ENCODE peak calls at places on chromosomes 11 and 22, in ten cellular contexts. One of them, this sample, is unnamed.
A peak's percentile ranks its signal among the peaks of the same experiment; 100 is the strongest.

GRCh38 chr11:12160680-12161079 is 50.3 kb downstream of the MICAL2 start:
- DNase-seq in suprapubic skin: no peak
- DNase-seq in hepatocyte: peak; percentile 53
- DNase-seq in upper lobe of right lung: peak; percentile 71
- DNase-seq in GM20000: no peak
- DNase-seq in AG04449: no peak
- DNase-seq in lung: no peak
- DNase-seq in neural crest cell: no peak
- DNase-seq in AG09319: no peak
- DNase-seq in ovary: no peak
- DNase-seq in this sample: no peak

GRCh38 chr22:35314161-35314942 is 14.7 kb downstream of the TOM1 start:
- DNase-seq in lung: no peak
- DNase-seq in AG04449: no peak
- DNase-seq in upper lobe of right lung: peak; percentile 39
- DNase-seq in ovary: no peak
- DNase-seq in AG09319: no peak
- DNase-seq in GM20000: no peak
- DNase-seq in neural crest cell: no peak
- DNase-seq in hepatocyte: no peak
- DNase-seq in suprapubic skin: peak; percentile 63
- DNase-seq in this sample: no peak

GRCh38 chr11:114257621-114258558 is 38.3 kb upstream of the NNMT start:
- DNase-seq in lung: no peak
- DNase-seq in AG09319: no peak
- DNase-seq in ovary: peak; percentile 74
- DNase-seq in neural crest cell: peak; percentile 80
- DNase-seq in suprapubic skin: peak; percentile 85
- DNase-seq in hepatocyte: peak; percentile 82
- DNase-seq in AG04449: no peak
- DNase-seq in upper lobe of right lung: peak; percentile 74
- DNase-seq in GM20000: no peak
- DNase-seq in this sample: peak; percentile 80

GRCh38 chr11:71385091-71385490 is 63.1 kb downstream of the DHCR7 start:
- DNase-seq in AG04449: no peak
- DNase-seq in ovary: no peak
- DNase-seq in GM20000: no peak
- DNase-seq in upper lobe of right lung: no peak
- DNase-seq in suprapubic skin: no peak
- DNase-seq in hepatocyte: no peak
- DNase-seq in AG09319: no peak
- DNase-seq in lung: no peak
- DNase-seq in neural crest cell: no peak
- DNase-seq in this sample: no peak

GRCh38 chr11:114147389-114148382 is 88.2 kb downstream of the ZBTB16 start:
- DNase-seq in ovary: no peak
- DNase-seq in neural crest cell: no peak
- DNase-seq in lung: no peak
- DNase-seq in suprapubic skin: no peak
- DNase-seq in AG04449: no peak
- DNase-seq in upper lobe of right lung: no peak
- DNase-seq in GM20000: no peak
- DNase-seq in hepatocyte: no peak
- DNase-seq in AG09319: no peak
- DNase-seq in this sample: no peak

GRCh38 chr11:94897330-94897768 is 76.0 kb downstream of the CWC15 start:
- DNase-seq in AG09319: no peak
- DNase-seq in upper lobe of right lung: no peak
- DNase-seq in lung: peak; percentile 53
- DNase-seq in ovary: peak; percentile 46
- DNase-seq in neural crest cell: peak; percentile 39
- DNase-seq in hepatocyte: peak; percentile 66
- DNase-seq in suprapubic skin: no peak
- DNase-seq in GM20000: peak; percentile 51
- DNase-seq in AG04449: no peak
- DNase-seq in this sample: peak; percentile 61

GRCh38 chr11:45102810-45103621 is 43.4 kb upstream of the PRDM11 start:
- DNase-seq in suprapubic skin: no peak
- DNase-seq in GM20000: peak; percentile 68
- DNase-seq in AG04449: no peak
- DNase-seq in upper lobe of right lung: no peak
- DNase-seq in lung: peak; percentile 60
- DNase-seq in ovary: peak; percentile 46
- DNase-seq in neural crest cell: peak; percentile 63
- DNase-seq in AG09319: peak; percentile 70
- DNase-seq in hepatocyte: peak; percentile 77
- DNase-seq in this sample: peak; percentile 68

GRCh38 chr11:28969832-28970231 is 861.6 kb downstream of the METTL15 start:
- DNase-seq in GM20000: no peak
- DNase-seq in ovary: no peak
- DNase-seq in AG04449: no peak
- DNase-seq in neural crest cell: no peak
- DNase-seq in hepatocyte: no peak
- DNase-seq in AG09319: no peak
- DNase-seq in suprapubic skin: no peak
- DNase-seq in upper lobe of right lung: no peak
- DNase-seq in lung: no peak
- DNase-seq in this sample: no peak

GRCh38 chr11:105040703-105041102 is 4.4 kb downstream of the CARD16 start:
- DNase-seq in ovary: no peak
- DNase-seq in AG09319: no peak
- DNase-seq in AG04449: no peak
- DNase-seq in neural crest cell: no peak
- DNase-seq in GM20000: no peak
- DNase-seq in lung: no peak
- DNase-seq in upper lobe of right lung: no peak
- DNase-seq in hepatocyte: no peak
- DNase-seq in suprapubic skin: no peak
- DNase-seq in this sample: no peak

GRCh38 chr11:6497069-6497839 is at the start of gene DNHD1:
- DNase-seq in neural crest cell: no peak
- DNase-seq in hepatocyte: no peak
- DNase-seq in GM20000: no peak
- DNase-seq in upper lobe of right lung: no peak
- DNase-seq in suprapubic skin: no peak
- DNase-seq in AG09319: no peak
- DNase-seq in lung: no peak
- DNase-seq in ovary: no peak
- DNase-seq in AG04449: no peak
- DNase-seq in this sample: no peak

GRCh38 chr22:27224485-27225364 is 567.3 kb downstream of the MIAT start:
- DNase-seq in AG09319: no peak
- DNase-seq in neural crest cell: no peak
- DNase-seq in lung: no peak
- DNase-seq in upper lobe of right lung: no peak
- DNase-seq in GM20000: no peak
- DNase-seq in suprapubic skin: no peak
- DNase-seq in ovary: peak; percentile 67
- DNase-seq in hepatocyte: peak; percentile 53
- DNase-seq in AG04449: peak; percentile 37
- DNase-seq in this sample: no peak
- TF ChIP-seq CTCF in AG09319: no peak
- TF ChIP-seq CTCF in neural crest cell: no peak
- TF ChIP-seq CTCF in lung: no peak
- TF ChIP-seq CTCF in upper lobe of right lung: no peak
- TF ChIP-seq CTCF in GM20000: no peak
- TF ChIP-seq CTCF in suprapubic skin: no peak
- TF ChIP-seq CTCF in ovary: no peak
- TF ChIP-seq CTCF in hepatocyte: no peak
- TF ChIP-seq CTCF in AG04449: no peak
- TF ChIP-seq CTCF in this sample: no peak

GRCh38 chr11:125974284-125974683 is 28.4 kb downstream of the VSIG10L2 start:
- DNase-seq in suprapubic skin: no peak
- DNase-seq in ovary: no peak
- DNase-seq in upper lobe of right lung: no peak
- DNase-seq in hepatocyte: no peak
- DNase-seq in GM20000: no peak
- DNase-seq in AG09319: no peak
- DNase-seq in AG04449: no peak
- DNase-seq in neural crest cell: no peak
- DNase-seq in lung: no peak
- DNase-seq in this sample: no peak

GRCh38 chr11:125975634-125976033 is 29.8 kb downstream of the VSIG10L2 start:
- DNase-seq in hepatocyte: no peak
- DNase-seq in suprapubic skin: no peak
- DNase-seq in lung: no peak
- DNase-seq in AG09319: no peak
- DNase-seq in AG04449: no peak
- DNase-seq in GM20000: no peak
- DNase-seq in upper lobe of right lung: no peak
- DNase-seq in neural crest cell: no peak
- DNase-seq in ovary: no peak
- DNase-seq in this sample: no peak

GRCh38 chr11:125967515-125967914 is 21.7 kb downstream of the VSIG10L2 start:
- DNase-seq in AG04449: no peak
- DNase-seq in hepatocyte: no peak
- DNase-seq in neural crest cell: no peak
- DNase-seq in ovary: no peak
- DNase-seq in upper lobe of right lung: no peak
- DNase-seq in lung: no peak
- DNase-seq in AG09319: no peak
- DNase-seq in suprapubic skin: no peak
- DNase-seq in GM20000: no peak
- DNase-seq in this sample: no peak

GRCh38 chr11:125968363-125968762 is 22.5 kb downstream of the VSIG10L2 start:
- DNase-seq in GM20000: no peak
- DNase-seq in suprapubic skin: no peak
- DNase-seq in neural crest cell: no peak
- DNase-seq in AG09319: no peak
- DNase-seq in hepatocyte: no peak
- DNase-seq in AG04449: no peak
- DNase-seq in lung: no peak
- DNase-seq in ovary: no peak
- DNase-seq in upper lobe of right lung: no peak
- DNase-seq in this sample: no peak

DNA sequence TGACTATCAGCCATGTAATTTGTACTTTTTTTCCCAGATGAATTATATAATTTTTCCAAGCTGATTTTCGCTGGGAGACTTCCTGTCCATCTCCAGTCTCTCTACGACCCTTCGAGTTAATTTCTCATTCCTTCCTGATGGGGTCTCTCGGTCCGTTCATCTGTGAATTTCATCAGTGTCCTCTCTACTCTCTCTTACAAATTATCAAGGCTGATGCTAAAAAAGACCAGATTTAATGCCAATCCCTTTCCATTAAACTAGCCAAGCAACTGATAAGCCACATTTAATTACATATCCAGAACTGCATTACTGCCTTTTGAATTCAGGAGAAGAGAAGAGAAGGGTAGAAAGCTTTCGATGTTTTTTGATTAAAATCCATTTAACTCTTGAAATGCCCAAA is 25.8 kb downstream of the VSIG10L2 start:
- DNase-seq in AG09319: no peak
- DNase-seq in GM20000: no peak
- DNase-seq in hepatocyte: no peak
- DNase-seq in AG04449: no peak
- DNase-seq in ovary: no peak
- DNase-seq in lung: no peak
- DNase-seq in neural crest cell: no peak
- DNase-seq in upper lobe of right lung: no peak
- DNase-seq in suprapubic skin: no peak
- DNase-seq in this sample: no peak
- TF ChIP-seq CTCF in AG09319: no peak
- TF ChIP-seq CTCF in GM20000: no peak
- TF ChIP-seq CTCF in hepatocyte: no peak
- TF ChIP-seq CTCF in AG04449: no peak
- TF ChIP-seq CTCF in ovary: no peak
- TF ChIP-seq CTCF in lung: no peak
- TF ChIP-seq CTCF in neural crest cell: no peak
- TF ChIP-seq CTCF in upper lobe of right lung: no peak
- TF ChIP-seq CTCF in suprapubic skin: no peak
- TF ChIP-seq CTCF in this sample: no peak

DNA sequence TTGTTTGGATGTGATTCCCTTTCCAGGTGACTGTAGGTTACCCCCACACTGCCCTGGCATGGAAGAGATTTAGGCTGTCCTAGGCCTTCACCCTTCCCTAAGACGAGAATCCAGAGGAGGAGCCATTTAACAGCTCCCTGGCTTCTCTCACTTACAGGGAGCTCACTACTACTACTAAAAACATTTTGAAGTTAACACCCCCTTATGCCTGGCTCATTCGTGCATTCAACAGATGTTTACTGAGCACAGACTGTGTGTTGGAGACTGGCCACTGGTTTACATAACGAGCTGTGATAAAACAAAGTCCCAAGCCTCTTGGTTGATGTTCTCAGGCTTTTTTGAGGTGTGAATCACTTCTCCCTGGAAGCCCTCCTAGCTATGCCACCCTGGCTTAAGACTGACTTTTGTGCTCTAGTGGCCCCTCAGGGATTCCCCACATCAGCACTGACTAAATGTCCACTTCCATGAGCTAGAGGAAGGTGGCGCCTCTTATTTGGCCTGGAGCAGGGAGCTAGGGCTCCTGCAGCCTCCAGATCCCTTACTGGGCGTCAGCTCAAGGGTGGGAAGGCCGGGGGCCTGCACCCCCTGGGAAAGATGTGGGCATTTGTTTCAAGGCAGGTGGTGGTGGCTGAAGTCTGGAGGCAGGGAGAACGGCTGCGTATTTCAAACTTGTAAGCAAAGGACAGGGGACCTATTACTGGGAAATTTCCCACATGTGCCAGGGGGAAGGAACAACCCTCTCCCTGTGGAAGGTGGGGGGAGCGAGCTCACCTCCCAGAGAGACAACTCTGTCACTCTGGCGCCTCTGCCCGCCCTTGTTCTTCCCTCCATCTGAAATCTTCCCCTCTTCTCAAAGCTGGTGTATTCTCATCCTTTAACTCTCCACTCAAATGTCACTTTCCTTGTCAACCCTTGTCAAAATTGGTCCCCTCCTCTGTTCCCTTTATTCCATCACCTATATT is 19.4 kb upstream of the MALAT1 start:
- DNase-seq in ovary: peak; percentile 69
- DNase-seq in suprapubic skin: peak; percentile 79
- DNase-seq in neural crest cell: no peak
- DNase-seq in upper lobe of right lung: peak; percentile 45
- DNase-seq in AG04449: peak; percentile 81
- DNase-seq in hepatocyte: peak; percentile 71
- DNase-seq in GM20000: no peak
- DNase-seq in lung: no peak
- DNase-seq in AG09319: peak; percentile 78
- DNase-seq in this sample: no peak
- TF ChIP-seq CTCF in ovary: no peak
- TF ChIP-seq CTCF in suprapubic skin: no peak
- TF ChIP-seq CTCF in neural crest cell: no peak
- TF ChIP-seq CTCF in upper lobe of right lung: peak; percentile 40
- TF ChIP-seq CTCF in AG04449: peak; percentile 52
- TF ChIP-seq CTCF in hepatocyte: peak; percentile 33
- TF ChIP-seq CTCF in GM20000: peak; percentile 36
- TF ChIP-seq CTCF in lung: peak; percentile 14
- TF ChIP-seq CTCF in AG09319: peak; percentile 50
- TF ChIP-seq CTCF in this sample: peak; percentile 63

DNA sequence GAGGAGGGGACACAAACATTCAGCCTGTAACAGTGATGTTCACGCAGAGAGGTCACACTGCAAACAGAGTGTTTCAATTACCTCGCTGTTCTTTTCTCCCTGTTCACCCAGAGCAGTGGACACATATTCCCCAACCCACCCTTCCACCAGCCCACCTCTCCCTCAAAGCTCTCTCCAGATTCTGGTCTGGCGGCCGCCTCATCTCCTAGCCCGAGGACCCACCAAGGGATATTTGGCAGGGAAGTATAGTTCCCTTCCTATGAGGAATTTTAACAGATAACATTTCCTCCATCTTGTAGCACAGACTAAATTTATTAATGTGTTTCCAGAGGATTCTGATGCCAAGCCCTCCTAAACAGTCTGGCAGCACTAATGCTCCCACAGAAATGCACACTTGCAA is 111.0 kb upstream of the LMO1 start:
- DNase-seq in upper lobe of right lung: no peak
- DNase-seq in lung: no peak
- DNase-seq in AG09319: no peak
- DNase-seq in suprapubic skin: no peak
- DNase-seq in GM20000: no peak
- DNase-seq in neural crest cell: no peak
- DNase-seq in hepatocyte: no peak
- DNase-seq in ovary: no peak
- DNase-seq in AG04449: no peak
- DNase-seq in this sample: no peak
- TF ChIP-seq CTCF in upper lobe of right lung: no peak
- TF ChIP-seq CTCF in lung: no peak
- TF ChIP-seq CTCF in AG09319: no peak
- TF ChIP-seq CTCF in suprapubic skin: no peak
- TF ChIP-seq CTCF in GM20000: no peak
- TF ChIP-seq CTCF in neural crest cell: no peak
- TF ChIP-seq CTCF in hepatocyte: no peak
- TF ChIP-seq CTCF in ovary: no peak
- TF ChIP-seq CTCF in AG04449: no peak
- TF ChIP-seq CTCF in this sample: no peak

This sample was measured in right atrium auricular region.